ENCODE peak calls at places on chromosomes 5 and 9, in seven cellular contexts. O, W, J, X, V, Z and L are unnamed samples.

GRCh38 chr5:132378580-132378979 is 9.1 kb downstream of the SLC22A5 start:
- DNase-seq in O (no peak), W (no peak), J (no peak), X (no peak), V (no peak), Z (no peak), L (no peak)

GRCh38 chr5:66669862-66670195 is 73.6 kb downstream of the MAST4 start:
- DNase-seq in O (no peak), W (no peak), J (no peak), X (no peak), V (no peak), Z (no peak), L (no peak)

GRCh38 chr5:65861830-65862241 is 64.5 kb upstream of the ERBIN start:
- DNase-seq in O (no peak), W (no peak), J (no peak), X (peak), V (no peak), Z (no peak), L (no peak)

GRCh38 chr9:91163441-91163772 is 198.3 kb downstream of the AUH start:
- DNase-seq in O (no peak), W (no peak), J (no peak), X (no peak), V (no peak), Z (peak), L (no peak)

GRCh38 chr9:21677834-21678233 is 124.6 kb upstream of the MTAP start:
- DNase-seq in O (no peak), W (no peak), J (no peak), X (peak), V (no peak), Z (no peak), L (no peak)

GRCh38 chr5:125181159-125181558 is 434.7 kb upstream of the ZNF608 start:
- DNase-seq in O (no peak), W (no peak), J (no peak), X (no peak), V (no peak), Z (no peak), L (no peak)

GRCh38 chr9:77521091-77521490 is 127.0 kb downstream of the GNA14 start:
- DNase-seq in O (no peak), W (no peak), J (no peak), X (peak), V (no peak), Z (no peak), L (no peak)

GRCh38 chr9:89435315-89435823 is 62.5 kb downstream of the SEMA4D start:
- DNase-seq in O (no peak), W (peak), J (no peak), X (no peak), V (no peak), Z (no peak), L (no peak)

GRCh38 chr5:37938861-37939260 is 99.0 kb upstream of the GDNF start:
- DNase-seq in O (no peak), W (no peak), J (no peak), X (no peak), V (no peak), Z (no peak), L (no peak)

GRCh38 chr9:136287960-136288753 is 15.7 kb downstream of the CCDC187 start:
- DNase-seq in O (no peak), W (no peak), J (no peak), X (no peak), V (no peak), Z (no peak), L (no peak)

GRCh38 chr5:55535199-55535905 is 588 bp upstream of the PLPP1 start:
- DNase-seq in O (no peak), W (no peak), J (peak), X (no peak), V (no peak), Z (no peak), L (no peak)

GRCh38 chr5:96703384-96703910 is 41.3 kb downstream of the CAST start:
- DNase-seq in O (no peak), W (peak), J (no peak), X (peak), V (no peak), Z (no peak), L (no peak)

GRCh38 chr5:34447424-34447823 is 208.7 kb upstream of the RAI14 start:
- DNase-seq in O (no peak), W (no peak), J (no peak), X (no peak), V (no peak), Z (no peak), L (no peak)

GRCh38 chr5:55304584-55304983 is 2.9 kb downstream of the DHX29 start:
- DNase-seq in O (no peak), W (no peak), J (no peak), X (no peak), V (no peak), Z (no peak), L (no peak)

GRCh38 chr5:148437249-148437648 is 53.5 kb downstream of the FBXO38 start:
- DNase-seq in O (no peak), W (no peak), J (peak), X (no peak), V (no peak), Z (no peak), L (no peak)

GRCh38 chr9:92645041-92645440 is 24.9 kb downstream of the IPPK start:
- DNase-seq in O (no peak), W (peak), J (no peak), X (no peak), V (no peak), Z (no peak), L (no peak)

GRCh38 chr5:57780306-57780958 is 297.8 kb upstream of the ACTBL2 start:
- DNase-seq in O (no peak), W (no peak), J (no peak), X (no peak), V (no peak), Z (no peak), L (no peak)

GRCh38 chr5:13987843-13988464 is 43.5 kb upstream of the DNAH5 start:
- DNase-seq in O (peak), W (peak), J (peak), X (peak), V (no peak), Z (peak), L (peak)

GRCh38 chr5:124179788-124180187 is 566.7 kb downstream of the ZNF608 start:
- DNase-seq in O (no peak), W (no peak), J (no peak), X (no peak), V (no peak), Z (no peak), L (no peak)

GRCh38 chr9:14151451-14151850 is 162.5 kb downstream of the NFIB start:
- DNase-seq in O (no peak), W (no peak), J (peak), X (peak), V (no peak), Z (no peak), L (no peak)

GRCh38 chr5:158039441-158039840 is 180.5 kb upstream of the CLINT1 start:
- DNase-seq in O (no peak), W (no peak), J (no peak), X (no peak), V (no peak), Z (no peak), L (no peak)

GRCh38 chr5:68459500-68460139 is 244.1 kb downstream of the PIK3R1 start:
- DNase-seq in O (no peak), W (no peak), J (no peak), X (no peak), V (no peak), Z (no peak), L (no peak)

GRCh38 chr9:3398232-3398648 is 127.6 kb downstream of the RFX3 start:
- DNase-seq in O (no peak), W (no peak), J (no peak), X (no peak), V (no peak), Z (no peak), L (no peak)

GRCh38 chr5:61897251-61897650 is 408.8 kb upstream of the KIF2A start:
- DNase-seq in O (no peak), W (no peak), J (no peak), X (no peak), V (no peak), Z (no peak), L (no peak)

GRCh38 chr9:115158666-115159481 is 40.9 kb upstream of the TNC start:
- DNase-seq in O (no peak), W (no peak), J (no peak), X (peak), V (no peak), Z (peak), L (no peak)

GRCh38 chr5:142501890-142502289 is 177.1 kb upstream of the SPRY4 start:
- DNase-seq in O (no peak), W (no peak), J (no peak), X (no peak), V (no peak), Z (no peak), L (no peak)

GRCh38 chr5:139226131-139226530 is 28.0 kb upstream of the SIL1 start:
- DNase-seq in O (no peak), W (no peak), J (no peak), X (no peak), V (no peak), Z (no peak), L (no peak)

GRCh38 chr5:53422539-53422938 is 57.9 kb upstream of the FST start:
- DNase-seq in O (no peak), W (no peak), J (no peak), X (peak), V (no peak), Z (no peak), L (no peak)

GRCh38 chr5:2289380-2289779 is 406.7 kb upstream of the IRX4 start:
- DNase-seq in O (no peak), W (no peak), J (no peak), X (no peak), V (no peak), Z (no peak), L (no peak)

GRCh38 chr9:109098221-109098959 is 21.4 kb downstream of the TMEM245 start:
- DNase-seq in O (no peak), W (no peak), J (peak), X (peak), V (no peak), Z (no peak), L (no peak)

GRCh38 chr5:81188962-81189361 is 44.2 kb upstream of the CKMT2 start:
- DNase-seq in O (no peak), W (no peak), J (no peak), X (no peak), V (no peak), Z (no peak), L (no peak)

GRCh38 chr5:40464461-40464860 is 215.3 kb upstream of the PTGER4 start:
- DNase-seq in O (no peak), W (no peak), J (no peak), X (peak), V (no peak), Z (no peak), L (no peak)

GRCh38 chr5:168796840-168797548 is 217.8 kb upstream of the PANK3 start:
- DNase-seq in O (no peak), W (no peak), J (peak), X (no peak), V (no peak), Z (no peak), L (no peak)

GRCh38 chr5:96661101-96661840 is 905 bp upstream of the CAST start:
- DNase-seq in O (no peak), W (no peak), J (peak), X (peak), V (peak), Z (peak), L (peak)